ENCODE peak calls at places on chromosomes 11 and 22, in six cellular contexts. V is right lobe of liver, A is transverse colon, S is gastrocnemius medialis, K is stomach, O is tibial nerve. G is an unnamed sample. For H3K36me3, the result is how much of the 10 kb centered on the place peaks cover.

GRCh38 chr11:3022300-3022967 is 30.3 kb upstream of the NAP1L4 start:
- DNase-seq in V (peak), A (no peak), S (no peak), K (no peak), O (no peak), G (no peak)

GRCh38 chr22:24437820-24438328 is 10.5 kb downstream of the ADORA2A start:
- DNase-seq in V (peak), A (no peak), S (no peak), K (no peak), O (no peak), G (no peak)

GRCh38 chr11:61142424-61142823 is 18.8 kb downstream of the VPS37C start:
- DNase-seq in V (no peak), A (no peak), S (no peak), K (no peak), O (no peak), G (no peak)

GRCh38 chr11:58998480-58999290 is 59.4 kb downstream of the GLYATL1 start:
- DNase-seq in V (peak), A (no peak), S (no peak), K (peak), O (no peak), G (no peak)

GRCh38 chr11:120342678-120343077 is 6.5 kb downstream of the ARHGEF12 start:
- DNase-seq in V (no peak), A (no peak), S (no peak), K (no peak), O (no peak), G (no peak)

GRCh38 chr11:34624069-34624468 is 3.2 kb downstream of the EHF start:
- DNase-seq in V (no peak), A (peak), S (no peak), K (peak), O (no peak), G (no peak)

GRCh38 chr22:20571531-20572007 is 64.2 kb downstream of the MED15 start:
- DNase-seq in V (no peak), A (peak), S (no peak), K (peak), O (no peak), G (peak)

GRCh38 chr11:69691449-69691848 is 12.4 kb downstream of the FGF19 start:
- DNase-seq in V (no peak), A (no peak), S (no peak), K (no peak), O (no peak), G (no peak)

GRCh38 chr11:120601566-120601965 is 90.0 kb downstream of the GRIK4 start:
- DNase-seq in V (no peak), A (no peak), S (no peak), K (no peak), O (no peak), G (peak)

GRCh38 chr11:69339041-69339733 is 45.2 kb downstream of the MYEOV start:
- DNase-seq in V (peak), A (no peak), S (no peak), K (peak), O (no peak), G (no peak)

GRCh38 chr11:89163686-89164085 is 14.0 kb upstream of the TYR start:
- DNase-seq in V (no peak), A (no peak), S (no peak), K (no peak), O (no peak), G (no peak)

GRCh38 chr11:83666149-83666548 is 380.0 kb upstream of the CCDC90B start:
- DNase-seq in V (no peak), A (no peak), S (no peak), K (no peak), O (no peak), G (no peak)

GRCh38 chr22:16954060-16954403 is 54.0 kb downstream of the GAB4 start:
- DNase-seq in V (no peak), A (no peak), S (no peak), K (no peak), O (no peak), G (no peak)

GRCh38 chr11:128757886-128758612 is 64.2 kb downstream of the FLI1 start:
- DNase-seq in V (no peak), A (peak), S (no peak), K (no peak), O (no peak), G (no peak)

GRCh38 chr11:33936745-33937612 is 45.1 kb upstream of the LMO2 start:
- DNase-seq in V (peak), A (peak), S (peak), K (no peak), O (peak), G (peak)

GRCh38 chr11:94933225-94934130 is 39.9 kb downstream of the CWC15 start:
- DNase-seq in V (no peak), A (no peak), S (no peak), K (no peak), O (peak), G (peak)

GRCh38 chr11:12258451-12258850 is 118.9 kb upstream of the PARVA start:
- DNase-seq in V (no peak), A (no peak), S (no peak), K (no peak), O (no peak), G (no peak)

GRCh38 chr11:128345316-128345715 is 242.0 kb downstream of the ETS1 start:
- DNase-seq in V (no peak), A (no peak), S (no peak), K (no peak), O (no peak), G (no peak)

GRCh38 chr11:107669156-107669740 is 42.6 kb downstream of the SLN start:
- DNase-seq in V (no peak), A (no peak), S (no peak), K (no peak), O (no peak), G (no peak)

GRCh38 chr22:49415219-49415951 is 412.3 kb downstream of the BRD1 start:
- DNase-seq in V (peak), A (no peak), S (no peak), K (no peak), O (no peak), G (no peak)

GRCh38 chr22:31651667-31652066 is 10.3 kb downstream of the PISD start:
- DNase-seq in V (no peak), A (no peak), S (no peak), K (no peak), O (no peak), G (no peak)

GRCh38 chr11:127639916-127640315 is 639.3 kb upstream of the KIRREL3 start:
- DNase-seq in V (no peak), A (no peak), S (no peak), K (no peak), O (no peak), G (no peak)

GRCh38 chr11:116066777-116067176 is 562.6 kb upstream of the CADM1 start:
- DNase-seq in V (no peak), A (no peak), S (no peak), K (no peak), O (no peak), G (no peak)

GRCh38 chr11:73265278-73265810 is 6.8 kb upstream of the P2RY6 start:
- DNase-seq in V (peak), A (no peak), S (no peak), K (peak), O (no peak), G (peak)

GRCh38 chr11:129590030-129590752 is 214.5 kb downstream of the BARX2 start:
- DNase-seq in V (no peak), A (no peak), S (no peak), K (no peak), O (no peak), G (no peak)

GRCh38 chr11:107545101-107545514 is 20.4 kb downstream of the ALKBH8 start:
- DNase-seq in V (no peak), A (no peak), S (no peak), K (no peak), O (no peak), G (no peak)

GRCh38 chr11:2933376-2934056 is 4.3 kb upstream of the PHLDA2 start:
- DNase-seq in V (peak), A (peak), S (peak), K (peak), O (no peak), G (peak)

GRCh38 chr22:45551310-45552016 is 48.8 kb downstream of the FBLN1 start:
- DNase-seq in V (no peak), A (no peak), S (no peak), K (no peak), O (peak), G (peak)

GRCh38 chr22:19728271-19728670 is 4.9 kb downstream of the GP1BB start:
- DNase-seq in V (no peak), A (no peak), S (no peak), K (no peak), O (no peak), G (no peak)

GRCh38 chr11:18171377-18172000 is 1.1 kb upstream of the MRGPRX4 start:
- DNase-seq in V (peak), A (no peak), S (no peak), K (no peak), O (peak), G (peak)

GRCh38 chr11:6443269-6444003 is 2.6 kb upstream of the HPX start:
- DNase-seq in V (peak), A (peak), S (peak), K (peak), O (peak), G (peak)

GRCh38 chr11:44964526-44965209 is 14.0 kb upstream of the TP53I11 start:
- DNase-seq in V (no peak), A (no peak), S (no peak), K (no peak), O (no peak), G (no peak)

GRCh38 chr11:107669893-107670601 is 41.8 kb downstream of the SLN start:
- DNase-seq in V (no peak), A (no peak), S (no peak), K (no peak), O (no peak), G (no peak)

GRCh38 chr11:33598426-33599069 is 102.1 kb downstream of the C11orf91 start:
- DNase-seq in V (no peak), A (no peak), S (no peak), K (no peak), O (no peak), G (peak)

GRCh38 chr22:26892401-26893033 is 235.1 kb downstream of the MIAT start:
- DNase-seq in V (no peak), A (peak), S (no peak), K (peak), O (no peak), G (peak)

GRCh38 chr22:20523118-20523983 is 15.9 kb downstream of the MED15 start:
- DNase-seq in V (no peak), A (no peak), S (peak), K (no peak), O (no peak), G (peak)

GRCh38 chr22:17493384-17493981 is 69.8 kb upstream of the SLC25A18 start:
- DNase-seq in V (no peak), A (no peak), S (no peak), K (no peak), O (no peak), G (no peak)

DNA sequence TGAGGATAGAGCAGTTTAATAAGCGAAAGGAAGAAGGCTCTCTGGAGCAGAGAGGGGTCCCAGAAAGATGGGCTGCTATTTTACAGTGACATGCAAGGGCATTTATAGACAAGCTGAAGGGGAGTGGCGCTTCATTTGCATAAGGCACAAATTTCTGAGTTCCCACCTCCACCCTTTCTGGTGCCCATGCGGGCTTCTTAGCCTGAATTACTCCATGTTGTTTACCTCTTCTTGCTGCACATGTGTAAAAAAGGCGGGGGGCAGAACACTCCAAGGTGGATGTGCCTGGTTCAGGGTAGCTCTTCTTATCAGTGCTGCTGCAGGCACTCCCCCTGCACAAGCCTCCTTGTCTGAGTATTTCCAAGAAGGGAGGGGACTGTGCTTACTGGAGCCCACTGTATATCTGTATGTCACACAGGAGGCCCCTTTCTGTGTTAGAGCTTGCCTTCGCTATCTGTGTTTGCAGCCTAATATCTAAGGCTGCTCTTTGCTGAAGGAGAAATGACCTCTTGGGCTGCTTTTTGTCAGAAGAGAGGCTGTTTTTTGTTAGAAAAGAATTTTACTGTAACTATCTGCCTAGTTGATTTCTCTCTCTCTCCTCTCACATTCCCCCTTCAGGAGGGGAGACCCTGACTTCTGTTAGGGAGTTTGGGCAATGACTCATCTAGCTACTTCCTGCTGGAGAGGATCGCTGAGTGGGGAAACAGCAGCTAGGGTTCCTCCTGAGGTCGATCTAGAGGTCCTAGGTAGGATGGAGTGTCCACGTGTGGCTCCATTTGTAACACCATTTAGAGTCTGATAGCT is 1057.0 kb upstream of the CNTN5 start:
- DNase-seq in V (no peak), A (no peak), S (no peak), K (no peak), O (no peak), G (no peak)
- TF ChIP-seq POLR2A in V (no peak), A (no peak), S (no peak), K (no peak), O (no peak), G (no peak)

GRCh38 chr11:123431619-123432018 is 1.6 kb downstream of the GRAMD1B start:
- DNase-seq in V (no peak), A (no peak), S (no peak), K (no peak), O (no peak), G (no peak)
- H3K27ac ChIP-seq in V (no peak), A (no peak), S (no peak), K (no peak), O (no peak), G (peak)

DNA sequence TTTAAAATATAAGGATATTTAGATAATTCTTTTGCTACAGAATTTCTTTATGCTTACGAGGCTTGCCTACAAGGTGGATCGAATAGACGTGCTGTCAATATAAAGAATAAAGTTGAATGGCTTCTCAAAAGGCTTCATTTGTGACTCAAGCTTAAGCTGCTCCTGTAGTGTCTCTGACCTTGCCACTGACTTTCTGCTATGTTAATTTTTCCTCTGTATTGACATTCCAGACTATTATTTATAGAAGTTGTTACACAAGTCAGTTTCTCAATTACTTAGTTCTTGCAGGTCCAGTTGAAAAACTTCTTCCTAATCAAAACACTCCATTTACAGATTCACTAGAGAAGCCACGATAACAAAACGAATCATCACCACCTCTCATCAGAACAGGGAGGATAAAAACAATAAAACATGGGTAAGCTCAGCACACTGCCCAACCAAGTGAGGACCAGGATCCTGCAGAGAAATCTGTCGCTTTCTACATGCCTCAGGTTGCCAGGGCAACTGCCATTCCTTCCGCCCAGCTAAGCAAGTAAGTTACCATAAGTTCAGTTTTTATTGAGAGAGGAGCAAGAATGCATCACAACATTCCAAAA is 39.0 kb upstream of the CHKA start:
- DNase-seq in V (no peak), A (no peak), S (no peak), K (no peak), O (no peak), G (peak)
- H3K36me3 ChIP-seq in V (under half), A (under half), S (half or more), K (half or more), O (half or more), G (under half)

DNA sequence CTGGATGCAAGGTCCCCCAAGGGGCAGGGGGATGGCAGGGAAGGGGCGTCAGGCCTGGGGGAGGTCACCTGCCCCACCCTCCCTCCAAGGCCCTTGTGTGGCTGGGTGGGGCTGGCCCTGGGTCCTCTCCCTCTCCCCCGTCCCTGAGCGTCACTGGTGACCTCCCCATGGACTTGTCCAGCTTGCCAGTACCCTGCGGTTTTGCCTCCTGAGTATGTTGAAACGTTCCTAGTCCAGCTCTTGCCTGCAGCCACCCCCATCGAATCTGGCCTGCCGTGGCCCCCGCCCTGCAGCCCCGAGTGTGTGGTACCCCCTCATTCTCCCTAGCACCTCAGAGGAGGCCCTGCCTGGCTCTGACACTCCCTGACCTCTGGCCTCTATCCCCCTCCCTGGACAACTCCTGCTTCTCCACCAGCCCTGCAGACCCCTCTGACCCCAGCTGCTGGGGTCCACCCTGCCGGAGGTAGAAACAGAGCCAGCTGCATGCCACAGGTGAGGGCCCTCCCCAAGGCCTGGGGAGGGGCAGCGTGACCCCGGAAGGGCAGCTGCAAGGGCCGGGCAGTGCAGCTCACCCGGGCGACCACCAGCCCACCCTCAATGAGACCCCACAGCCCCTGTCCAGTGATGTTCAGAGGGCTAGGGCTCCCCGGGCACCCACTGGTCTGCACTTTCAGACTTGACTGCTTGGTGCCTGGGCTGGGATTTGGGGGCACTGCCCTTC is 4.1 kb upstream of the MUC6 start:
- DNase-seq in V (no peak), A (no peak), S (no peak), K (peak), O (no peak), G (no peak)
- TF ChIP-seq POLR2A in V (no peak), A (no peak), S (no peak), K (no peak), O (no peak), G (no peak)

G was measured in adrenal gland.